ENCODE peak calls at places on chromosomes 5 and 9, in five cellular contexts. S is AG10803, T is fibroblast of pulmonary artery, M is heart right ventricle, H is skeletal muscle cell. Z is an unnamed sample.
A peak's percentile ranks its signal among the peaks of the same experiment; 100 is the strongest.

GRCh38 chr5:179801304-179802206 is 5.1 kb downstream of the MGAT4B start:
- DNase-seq in M (peak; percentile 70), H (peak; percentile 18), S (peak; percentile 44), T (peak; percentile 59), Z (peak; percentile 64)

GRCh38 chr5:79990205-79990597 is 861 bp downstream of the MTX3 start:
- DNase-seq in S (no peak), M (no peak), T (no peak), H (no peak), Z (peak; percentile 40)

GRCh38 chr5:134289509-134290113 is 63.7 kb upstream of the PPP2CA start:
- DNase-seq in M (peak; percentile 71), T (peak; percentile 90), S (peak; percentile 77), H (peak; percentile 37), Z (peak; percentile 90)

GRCh38 chr9:121262953-121263352 is 5.0 kb upstream of the GSN start:
- DNase-seq in M (no peak), H (no peak), S (no peak), T (no peak), Z (no peak)

GRCh38 chr5:41193462-41194166 is 19.7 kb downstream of the C6 start:
- DNase-seq in T (peak; percentile 100), S (peak; percentile 13), M (peak; percentile 97), H (peak; percentile 81), Z (peak; percentile 99)

GRCh38 chr5:71877511-71877910 is 158.4 kb downstream of the CARTPT start:
- DNase-seq in H (no peak), T (no peak), S (no peak), M (no peak), Z (no peak)

GRCh38 chr9:20447291-20447690 is 175.0 kb downstream of the MLLT3 start:
- DNase-seq in H (no peak), T (no peak), M (no peak), S (no peak), Z (no peak)

GRCh38 chr9:8143677-8144076 is 344.1 kb upstream of the DMAC1 start:
- DNase-seq in M (no peak), H (no peak), S (no peak), T (no peak), Z (no peak)

GRCh38 chr9:100033877-100034551 is 64.8 kb downstream of the ERP44 start:
- DNase-seq in T (no peak), M (no peak), H (no peak), S (no peak), Z (no peak)

GRCh38 chr9:100700689-100701318 is 122.9 kb downstream of the CAVIN4 start:
- DNase-seq in H (no peak), S (peak; percentile 3), T (peak; percentile 24), M (no peak), Z (peak; percentile 8)

GRCh38 chr5:132099905-132100304 is 26.3 kb downstream of the CSF2 start:
- DNase-seq in M (no peak), S (no peak), T (no peak), H (no peak), Z (no peak)

GRCh38 chr9:75588808-75589207 is 301.7 kb upstream of the PCSK5 start:
- DNase-seq in S (no peak), H (no peak), T (no peak), M (no peak), Z (no peak)

GRCh38 chr9:78029601-78030552 is 1.7 kb downstream of the GNAQ start:
- DNase-seq in M (no peak), H (no peak), S (peak; percentile 20), T (peak; percentile 51), Z (peak; percentile 61)

GRCh38 chr5:175460126-175460525 is 16.1 kb upstream of the DRD1 start:
- DNase-seq in H (no peak), T (peak; percentile 25), M (no peak), S (no peak), Z (peak; percentile 29)

GRCh38 chr5:130836729-130837660 is 328.1 kb downstream of the HINT1 start:
- DNase-seq in T (peak; percentile 22), M (no peak), H (peak; percentile 0), S (peak; percentile 0), Z (peak; percentile 25)

GRCh38 chr9:16726023-16726422 is 144.4 kb downstream of the BNC2 start:
- DNase-seq in H (no peak), T (peak; percentile 73), M (no peak), S (peak; percentile 64), Z (peak; percentile 68)

GRCh38 chr9:89872913-89873707 is 268.3 kb downstream of the GADD45G start:
- DNase-seq in S (no peak), M (peak; percentile 59), H (no peak), T (no peak), Z (no peak)

GRCh38 chr5:80389575-80389974 is 18.3 kb upstream of the ZFYVE16 start:
- DNase-seq in H (no peak), S (no peak), T (no peak), M (peak; percentile 27), Z (no peak)

GRCh38 chr9:96884443-96884842 is 30.1 kb upstream of the ZNF782 start:
- DNase-seq in T (peak; percentile 35), S (peak; percentile 61), H (peak; percentile 34), M (no peak), Z (peak; percentile 16)

GRCh38 chr9:122076117-122076516 is 17.0 kb downstream of the TTLL11 start:
- DNase-seq in M (no peak), T (no peak), S (no peak), H (no peak), Z (no peak)

GRCh38 chr5:761854-762685 is 22.5 kb downstream of the ZDHHC11B start:
- DNase-seq in S (no peak), M (no peak), T (no peak), H (no peak), Z (no peak)

GRCh38 chr9:105911104-105911911 is 217.0 kb downstream of the TMEM38B start:
- DNase-seq in M (no peak), H (no peak), S (peak; percentile 34), T (peak; percentile 3), Z (no peak)

GRCh38 chr9:15220658-15221310 is 86.2 kb downstream of the TTC39B start:
- DNase-seq in T (no peak), H (peak; percentile 70), S (peak; percentile 99), M (no peak), Z (peak; percentile 82)

GRCh38 chr9:101586651-101587050 is 8.1 kb downstream of the PPP3R2 start:
- DNase-seq in S (no peak), H (no peak), M (no peak), T (no peak), Z (no peak)

GRCh38 chr5:163506726-163507125 is 1.3 kb downstream of the MAT2B start:
- DNase-seq in M (no peak), T (peak; percentile 37), S (peak; percentile 50), H (no peak), Z (peak; percentile 71)

GRCh38 chr9:90069107-90069506 is 464.3 kb downstream of the GADD45G start:
- DNase-seq in H (no peak), S (no peak), T (no peak), M (no peak), Z (no peak)

GRCh38 chr5:166595274-166595951 is 1696.0 kb upstream of the WWC1 start:
- DNase-seq in S (no peak), M (no peak), T (no peak), H (no peak), Z (no peak)

GRCh38 chr9:69376651-69377050 is 51.6 kb downstream of the ENTREP1 start:
- DNase-seq in S (peak; percentile 94), M (no peak), H (peak; percentile 82), T (peak; percentile 96), Z (peak; percentile 95)

GRCh38 chr9:69380811-69381210 is 55.8 kb downstream of the ENTREP1 start:
- DNase-seq in S (peak; percentile 30), M (no peak), H (no peak), T (peak; percentile 28), Z (peak; percentile 43)

GRCh38 chr9:69377291-69377690 is 52.3 kb downstream of the ENTREP1 start:
- DNase-seq in S (no peak), T (no peak), H (no peak), M (no peak), Z (no peak)

GRCh38 chr9:69380301-69380700 is 55.3 kb downstream of the ENTREP1 start:
- DNase-seq in S (no peak), T (no peak), H (no peak), M (no peak), Z (no peak)

DNA sequence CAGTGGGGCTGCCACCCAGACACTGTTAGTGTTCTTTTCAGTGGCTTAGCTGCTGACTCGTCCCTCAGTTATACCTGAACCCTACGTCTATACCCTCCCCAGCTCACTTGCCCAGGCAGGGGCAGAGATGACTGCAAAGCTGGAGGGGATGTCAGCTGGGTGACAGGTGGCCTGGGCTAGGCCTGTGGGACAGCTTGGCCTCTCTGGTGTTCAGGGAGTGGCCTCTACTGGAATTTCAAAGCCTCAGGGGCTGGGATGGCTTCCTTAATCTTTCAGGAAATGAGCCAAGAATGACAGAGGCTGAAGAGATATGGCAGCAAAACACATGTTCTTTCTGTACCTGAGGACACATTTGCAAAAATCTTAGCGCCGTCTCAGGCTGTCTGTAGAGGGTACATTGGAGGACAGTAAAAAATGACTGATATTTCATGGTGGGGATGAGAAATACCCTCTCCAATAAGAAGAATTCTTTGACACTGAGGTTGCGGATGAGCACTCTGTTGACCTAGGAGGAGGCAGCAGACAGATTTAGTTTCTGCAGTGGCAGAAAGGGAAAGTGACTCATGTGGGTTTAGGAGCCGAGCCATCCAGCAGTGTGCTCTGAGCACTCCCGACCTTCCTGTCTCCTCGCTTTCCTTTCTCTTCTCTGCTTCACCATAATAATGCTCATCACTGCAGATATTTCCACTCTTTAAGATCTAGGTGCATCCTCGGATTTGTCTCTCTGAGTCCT is 54.4 kb downstream of the ENTREP1 start:
- DNase-seq in S (peak; percentile 57), H (peak; percentile 29), M (peak; percentile 53), T (peak; percentile 49), Z (peak; percentile 69)
- H3K4me3 ChIP-seq in S (no peak overlapping the region), H (no peak overlapping the region), M (no peak overlapping the region), T (no peak overlapping the region), Z (no peak overlapping the region)

GRCh38 chr5:110727025-110727314 is 499 bp upstream of the TMEM232 start:
- DNase-seq in M (no peak), S (no peak), T (no peak), H (no peak), Z (no peak)
- H3K4me3 ChIP-seq in M (peak overlapping the region; percentile 27), S (peak overlapping the region; percentile 42), T (peak overlapping the region; percentile 45), H (peak overlapping the region; percentile 47), Z (peak overlapping the region; percentile 41)

GRCh38 chr9:87686520-87687090 is 39.3 kb upstream of the CTSL start:
- DNase-seq in S (no peak), T (no peak), M (no peak), H (no peak), Z (no peak)

GRCh38 chr9:87685871-87686519 is 39.9 kb upstream of the CTSL start:
- DNase-seq in T (no peak), S (no peak), M (no peak), H (no peak), Z (peak; percentile 28)

GRCh38 chr9:87684627-87685204 is 41.2 kb upstream of the CTSL start:
- DNase-seq in T (peak; percentile 52), M (peak; percentile 24), S (peak; percentile 19), H (no peak), Z (peak; percentile 49)

GRCh38 chr9:87683751-87684626 is 41.9 kb upstream of the CTSL start:
- DNase-seq in M (no peak), H (no peak), T (no peak), S (no peak), Z (no peak)

GRCh38 chr9:87685431-87685830 is 40.5 kb upstream of the CTSL start:
- DNase-seq in M (no peak), H (no peak), T (no peak), S (no peak), Z (peak; percentile 19)
- H3K4me3 ChIP-seq in M (no peak overlapping the region), H (no peak overlapping the region), T (no peak overlapping the region), S (no peak overlapping the region), Z (no peak overlapping the region)

DNA sequence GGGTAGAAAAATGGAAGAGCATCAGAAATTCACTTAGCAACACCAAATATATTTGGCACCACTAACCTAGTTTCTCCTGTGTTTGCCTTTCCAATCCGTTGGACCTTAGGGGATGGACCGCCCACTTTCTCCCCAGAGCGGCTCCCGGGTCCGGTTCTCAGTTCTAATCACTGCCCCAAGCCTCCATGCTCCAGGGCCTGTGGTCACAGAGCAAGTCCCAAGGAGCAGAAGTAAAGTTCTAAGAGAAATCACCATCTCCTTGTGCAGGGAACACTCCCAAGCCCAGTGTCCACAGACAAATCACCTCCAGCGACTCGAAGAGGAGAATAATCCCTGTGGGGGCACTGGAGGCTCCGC is 728 bp upstream of the SLC1A1 start:
- DNase-seq in M (peak; percentile 19), T (peak; percentile 41), H (no peak), S (peak; percentile 23), Z (peak; percentile 53)
- H3K4me3 ChIP-seq in M (peak overlapping the region; percentile 63), T (peak overlapping the region; percentile 68), H (peak overlapping the region; percentile 67), S (peak overlapping the region; percentile 74), Z (peak overlapping the region; percentile 81)